ENCODE peak calls at places on chromosomes 4 and X, in eight cellular contexts. One of them, this sample, is unnamed.

GRCh38 chrX:47633671-47634590 is 4.2 kb upstream of the CFP start:
- DNase-seq in GM23338: no peak
- DNase-seq in NCI-H510A treated with DMSO at 0.1 percent for 48 hours: no peak
- DNase-seq in left lobe of liver: no peak
- DNase-seq in ACHN: no peak
- DNase-seq in choroid plexus epithelial cell: no peak
- DNase-seq in GM03348: no peak
- DNase-seq in left ventricle myocardium inferior: no peak
- DNase-seq in this sample: no peak

GRCh38 chr4:1987296-1987695 is 21.5 kb downstream of the NELFA start:
- DNase-seq in choroid plexus epithelial cell: no peak
- DNase-seq in GM03348: no peak
- DNase-seq in NCI-H510A treated with DMSO at 0.1 percent for 48 hours: no peak
- DNase-seq in left lobe of liver: no peak
- DNase-seq in ACHN: no peak
- DNase-seq in left ventricle myocardium inferior: no peak
- DNase-seq in GM23338: no peak
- DNase-seq in this sample: no peak

GRCh38 chrX:16946971-16947562 is 609 bp downstream of the REPS2 start:
- DNase-seq in choroid plexus epithelial cell: no peak
- DNase-seq in left ventricle myocardium inferior: peak
- DNase-seq in NCI-H510A treated with DMSO at 0.1 percent for 48 hours: no peak
- DNase-seq in GM23338: no peak
- DNase-seq in left lobe of liver: peak
- DNase-seq in GM03348: no peak
- DNase-seq in ACHN: no peak
- DNase-seq in this sample: no peak

GRCh38 chr4:162163892-162164759 is at the start of gene FSTL5:
- DNase-seq in NCI-H510A treated with DMSO at 0.1 percent for 48 hours: peak
- DNase-seq in choroid plexus epithelial cell: peak
- DNase-seq in GM03348: peak
- DNase-seq in ACHN: peak
- DNase-seq in left lobe of liver: peak
- DNase-seq in GM23338: peak
- DNase-seq in left ventricle myocardium inferior: peak
- DNase-seq in this sample: no peak

GRCh38 chr4:127936974-127937373 is 28.0 kb downstream of the MFSD8 start:
- DNase-seq in ACHN: no peak
- DNase-seq in left lobe of liver: no peak
- DNase-seq in left ventricle myocardium inferior: no peak
- DNase-seq in choroid plexus epithelial cell: peak
- DNase-seq in GM03348: peak
- DNase-seq in GM23338: no peak
- DNase-seq in NCI-H510A treated with DMSO at 0.1 percent for 48 hours: no peak
- DNase-seq in this sample: no peak

GRCh38 chr4:149961876-149962597 is 116.2 kb upstream of the DCLK2 start:
- DNase-seq in left lobe of liver: no peak
- DNase-seq in choroid plexus epithelial cell: peak
- DNase-seq in GM23338: no peak
- DNase-seq in left ventricle myocardium inferior: no peak
- DNase-seq in NCI-H510A treated with DMSO at 0.1 percent for 48 hours: no peak
- DNase-seq in ACHN: no peak
- DNase-seq in GM03348: peak
- DNase-seq in this sample: no peak

GRCh38 chr4:101981756-101982155 is 191.2 kb downstream of the BANK1 start:
- DNase-seq in left ventricle myocardium inferior: no peak
- DNase-seq in choroid plexus epithelial cell: no peak
- DNase-seq in left lobe of liver: no peak
- DNase-seq in ACHN: no peak
- DNase-seq in NCI-H510A treated with DMSO at 0.1 percent for 48 hours: peak
- DNase-seq in GM03348: no peak
- DNase-seq in GM23338: peak
- DNase-seq in this sample: no peak

GRCh38 chrX:78573630-78574029 is 85.5 kb downstream of the RTL3 start:
- DNase-seq in GM23338: no peak
- DNase-seq in left lobe of liver: no peak
- DNase-seq in choroid plexus epithelial cell: no peak
- DNase-seq in GM03348: no peak
- DNase-seq in NCI-H510A treated with DMSO at 0.1 percent for 48 hours: no peak
- DNase-seq in left ventricle myocardium inferior: no peak
- DNase-seq in ACHN: no peak
- DNase-seq in this sample: no peak

GRCh38 chr4:24799544-24800272 is 4.3 kb downstream of the SOD3 start:
- DNase-seq in GM23338: peak
- DNase-seq in NCI-H510A treated with DMSO at 0.1 percent for 48 hours: no peak
- DNase-seq in left ventricle myocardium inferior: no peak
- DNase-seq in left lobe of liver: no peak
- DNase-seq in choroid plexus epithelial cell: no peak
- DNase-seq in ACHN: no peak
- DNase-seq in GM03348: no peak
- DNase-seq in this sample: peak

GRCh38 chr4:157575339-157575738 is 354.8 kb downstream of the GRIA2 start:
- DNase-seq in GM03348: no peak
- DNase-seq in ACHN: no peak
- DNase-seq in choroid plexus epithelial cell: no peak
- DNase-seq in left ventricle myocardium inferior: no peak
- DNase-seq in NCI-H510A treated with DMSO at 0.1 percent for 48 hours: no peak
- DNase-seq in GM23338: no peak
- DNase-seq in left lobe of liver: no peak
- DNase-seq in this sample: no peak

GRCh38 chr4:124060261-124060918 is 652.1 kb downstream of the ANKRD50 start:
- DNase-seq in left lobe of liver: no peak
- DNase-seq in GM03348: peak
- DNase-seq in left ventricle myocardium inferior: peak
- DNase-seq in GM23338: peak
- DNase-seq in ACHN: no peak
- DNase-seq in NCI-H510A treated with DMSO at 0.1 percent for 48 hours: no peak
- DNase-seq in choroid plexus epithelial cell: peak
- DNase-seq in this sample: peak

GRCh38 chr4:80043534-80043933 is 29.5 kb downstream of the ANTXR2 start:
- DNase-seq in left ventricle myocardium inferior: peak
- DNase-seq in choroid plexus epithelial cell: peak
- DNase-seq in left lobe of liver: no peak
- DNase-seq in ACHN: no peak
- DNase-seq in GM03348: no peak
- DNase-seq in NCI-H510A treated with DMSO at 0.1 percent for 48 hours: no peak
- DNase-seq in GM23338: no peak
- DNase-seq in this sample: no peak

GRCh38 chrX:72272868-72273267 is 4.2 kb downstream of the RPS4X start:
- DNase-seq in left lobe of liver: no peak
- DNase-seq in left ventricle myocardium inferior: no peak
- DNase-seq in ACHN: peak
- DNase-seq in GM23338: no peak
- DNase-seq in choroid plexus epithelial cell: peak
- DNase-seq in GM03348: no peak
- DNase-seq in NCI-H510A treated with DMSO at 0.1 percent for 48 hours: no peak
- DNase-seq in this sample: no peak

GRCh38 chr4:86942185-86942666 is 7.4 kb downstream of the AFF1 start:
- DNase-seq in GM03348: no peak
- DNase-seq in NCI-H510A treated with DMSO at 0.1 percent for 48 hours: no peak
- DNase-seq in GM23338: no peak
- DNase-seq in choroid plexus epithelial cell: peak
- DNase-seq in left ventricle myocardium inferior: no peak
- DNase-seq in left lobe of liver: no peak
- DNase-seq in ACHN: no peak
- DNase-seq in this sample: no peak

GRCh38 chr4:81472249-81473085 is 760 bp upstream of the RASGEF1B start:
- DNase-seq in ACHN: no peak
- DNase-seq in GM03348: peak
- DNase-seq in left lobe of liver: no peak
- DNase-seq in left ventricle myocardium inferior: peak
- DNase-seq in choroid plexus epithelial cell: peak
- DNase-seq in NCI-H510A treated with DMSO at 0.1 percent for 48 hours: peak
- DNase-seq in GM23338: peak
- DNase-seq in this sample: no peak

GRCh38 chr4:189279188-189279587 is 661.5 kb upstream of the FRG1 start:
- DNase-seq in GM23338: no peak
- DNase-seq in left ventricle myocardium inferior: no peak
- DNase-seq in choroid plexus epithelial cell: peak
- DNase-seq in ACHN: no peak
- DNase-seq in left lobe of liver: no peak
- DNase-seq in GM03348: no peak
- DNase-seq in NCI-H510A treated with DMSO at 0.1 percent for 48 hours: no peak
- DNase-seq in this sample: no peak

GRCh38 chr4:2352729-2353221 is 65.7 kb downstream of the ZFYVE28 start:
- DNase-seq in left lobe of liver: peak
- DNase-seq in ACHN: no peak
- DNase-seq in GM03348: no peak
- DNase-seq in GM23338: no peak
- DNase-seq in choroid plexus epithelial cell: no peak
- DNase-seq in left ventricle myocardium inferior: no peak
- DNase-seq in NCI-H510A treated with DMSO at 0.1 percent for 48 hours: no peak
- DNase-seq in this sample: no peak

GRCh38 chr4:61385302-61385701 is 185.2 kb downstream of the ADGRL3 start:
- DNase-seq in ACHN: no peak
- DNase-seq in left ventricle myocardium inferior: no peak
- DNase-seq in choroid plexus epithelial cell: peak
- DNase-seq in GM23338: no peak
- DNase-seq in left lobe of liver: no peak
- DNase-seq in GM03348: no peak
- DNase-seq in NCI-H510A treated with DMSO at 0.1 percent for 48 hours: no peak
- DNase-seq in this sample: no peak

GRCh38 chrX:14964500-14964899 is 91.3 kb downstream of the MOSPD2 start:
- DNase-seq in choroid plexus epithelial cell: peak
- DNase-seq in left ventricle myocardium inferior: no peak
- DNase-seq in GM23338: no peak
- DNase-seq in NCI-H510A treated with DMSO at 0.1 percent for 48 hours: no peak
- DNase-seq in ACHN: no peak
- DNase-seq in left lobe of liver: no peak
- DNase-seq in GM03348: peak
- DNase-seq in this sample: no peak

GRCh38 chr4:166460769-166461550 is 587.9 kb downstream of the TLL1 start:
- DNase-seq in left lobe of liver: no peak
- DNase-seq in left ventricle myocardium inferior: no peak
- DNase-seq in choroid plexus epithelial cell: peak
- DNase-seq in ACHN: no peak
- DNase-seq in GM23338: no peak
- DNase-seq in GM03348: no peak
- DNase-seq in NCI-H510A treated with DMSO at 0.1 percent for 48 hours: no peak
- DNase-seq in this sample: no peak

GRCh38 chr4:15234101-15234500 is 193.7 kb upstream of the C1QTNF7 start:
- DNase-seq in choroid plexus epithelial cell: peak
- DNase-seq in GM03348: peak
- DNase-seq in NCI-H510A treated with DMSO at 0.1 percent for 48 hours: no peak
- DNase-seq in left lobe of liver: no peak
- DNase-seq in ACHN: no peak
- DNase-seq in GM23338: no peak
- DNase-seq in left ventricle myocardium inferior: no peak
- DNase-seq in this sample: no peak

GRCh38 chrX:40663078-40663740 is 15.8 kb upstream of the CXorf38 start:
- DNase-seq in NCI-H510A treated with DMSO at 0.1 percent for 48 hours: no peak
- DNase-seq in GM03348: no peak
- DNase-seq in GM23338: no peak
- DNase-seq in choroid plexus epithelial cell: no peak
- DNase-seq in ACHN: no peak
- DNase-seq in left lobe of liver: no peak
- DNase-seq in left ventricle myocardium inferior: no peak
- DNase-seq in this sample: no peak

GRCh38 chr4:61200991-61201526 is 933 bp downstream of the ADGRL3 start:
- DNase-seq in NCI-H510A treated with DMSO at 0.1 percent for 48 hours: peak
- DNase-seq in choroid plexus epithelial cell: peak
- DNase-seq in left lobe of liver: no peak
- DNase-seq in ACHN: peak
- DNase-seq in GM23338: peak
- DNase-seq in left ventricle myocardium inferior: peak
- DNase-seq in GM03348: peak
- DNase-seq in this sample: no peak

GRCh38 chrX:40581333-40581910 is 652 bp downstream of the ATP6AP2 start:
- DNase-seq in left ventricle myocardium inferior: no peak
- DNase-seq in ACHN: peak
- DNase-seq in left lobe of liver: no peak
- DNase-seq in GM03348: peak
- DNase-seq in GM23338: no peak
- DNase-seq in choroid plexus epithelial cell: peak
- DNase-seq in NCI-H510A treated with DMSO at 0.1 percent for 48 hours: no peak
- DNase-seq in this sample: no peak

GRCh38 chr4:156137971-156138581 is 184.4 kb upstream of the CTSO start:
- DNase-seq in NCI-H510A treated with DMSO at 0.1 percent for 48 hours: no peak
- DNase-seq in ACHN: no peak
- DNase-seq in GM03348: no peak
- DNase-seq in choroid plexus epithelial cell: no peak
- DNase-seq in left lobe of liver: no peak
- DNase-seq in GM23338: no peak
- DNase-seq in left ventricle myocardium inferior: no peak
- DNase-seq in this sample: no peak

GRCh38 chr4:82710202-82710929 is 88.2 kb downstream of the SCD5 start:
- DNase-seq in left lobe of liver: no peak
- DNase-seq in GM23338: peak
- DNase-seq in NCI-H510A treated with DMSO at 0.1 percent for 48 hours: no peak
- DNase-seq in ACHN: no peak
- DNase-seq in GM03348: no peak
- DNase-seq in choroid plexus epithelial cell: no peak
- DNase-seq in left ventricle myocardium inferior: no peak
- DNase-seq in this sample: no peak

GRCh38 chr4:15897577-15897976 is 41.0 kb downstream of the FGFBP1 start:
- DNase-seq in left lobe of liver: no peak
- DNase-seq in ACHN: no peak
- DNase-seq in GM23338: no peak
- DNase-seq in left ventricle myocardium inferior: no peak
- DNase-seq in NCI-H510A treated with DMSO at 0.1 percent for 48 hours: no peak
- DNase-seq in choroid plexus epithelial cell: no peak
- DNase-seq in GM03348: no peak
- DNase-seq in this sample: no peak

GRCh38 chrX:6021316-6022091 is 207.2 kb downstream of the NLGN4X start:
- DNase-seq in choroid plexus epithelial cell: peak
- DNase-seq in left ventricle myocardium inferior: no peak
- DNase-seq in ACHN: peak
- DNase-seq in left lobe of liver: peak
- DNase-seq in NCI-H510A treated with DMSO at 0.1 percent for 48 hours: peak
- DNase-seq in GM03348: peak
- DNase-seq in GM23338: peak
- DNase-seq in this sample: no peak

GRCh38 chr4:4855293-4856070 is 4.0 kb upstream of the MSX1 start:
- DNase-seq in left lobe of liver: no peak
- DNase-seq in GM03348: no peak
- DNase-seq in ACHN: no peak
- DNase-seq in GM23338: peak
- DNase-seq in NCI-H510A treated with DMSO at 0.1 percent for 48 hours: no peak
- DNase-seq in choroid plexus epithelial cell: no peak
- DNase-seq in left ventricle myocardium inferior: no peak
- DNase-seq in this sample: no peak

GRCh38 chr4:139241784-139242151 is 38.3 kb downstream of the MGARP start:
- DNase-seq in left ventricle myocardium inferior: no peak
- DNase-seq in NCI-H510A treated with DMSO at 0.1 percent for 48 hours: no peak
- DNase-seq in choroid plexus epithelial cell: no peak
- DNase-seq in ACHN: no peak
- DNase-seq in left lobe of liver: no peak
- DNase-seq in GM03348: no peak
- DNase-seq in GM23338: peak
- DNase-seq in this sample: no peak